ENCODE peak calls at places on chromosomes 5 and 9, in nine cellular contexts. V is tibial artery; H is cardiac muscle cell; R is naive thymus-derived CD4-positive, alpha-beta T cell; A is IMR-90; Z is osteoblast; L is psoas muscle; E is SJSA1; X is endodermal cell. N is an unnamed sample. For H3K4me1 and H3K9me3, the result is how much of the 10 kb centered on the place peaks cover.

GRCh38 chr5:71454913-71455312 is 538 bp upstream of the BDP1 start:
- DNase-seq in V (no peak), H (no peak), R (no peak), A (no peak), Z (no peak), L (no peak), E (no peak), X (no peak), N (no peak)

GRCh38 chr5:3512291-3512690 is 83.3 kb upstream of the IRX1 start:
- DNase-seq in V (no peak), H (no peak), R (no peak), A (no peak), Z (no peak), L (no peak), E (no peak), X (no peak), N (no peak)

GRCh38 chr9:5455181-5455580 is 4.8 kb downstream of the CD274 start:
- DNase-seq in V (no peak), H (no peak), R (no peak), A (peak), Z (peak), L (no peak), E (peak), X (no peak), N (no peak)

GRCh38 chr9:86287013-86287412 is 4.7 kb upstream of the ISCA1 start:
- DNase-seq in V (no peak), H (peak), R (no peak), A (peak), Z (no peak), L (no peak), E (peak), X (peak), N (no peak)

GRCh38 chr5:34570721-34571379 is 85.3 kb upstream of the RAI14 start:
- DNase-seq in V (no peak), H (no peak), R (no peak), A (peak), Z (peak), L (no peak), E (no peak), X (no peak), N (no peak)

GRCh38 chr5:160938532-160938931 is 86.5 kb upstream of the ATP10B start:
- DNase-seq in V (no peak), H (no peak), R (no peak), A (no peak), Z (no peak), L (no peak), E (no peak), X (no peak), N (no peak)

GRCh38 chr9:117375956-117376355 is 38.9 kb downstream of the ASTN2 start:
- DNase-seq in V (no peak), H (no peak), R (no peak), A (no peak), Z (no peak), L (no peak), E (no peak), X (no peak), N (no peak)

GRCh38 chr9:2764371-2764770 is 47.1 kb downstream of the KCNV2 start:
- DNase-seq in V (no peak), H (no peak), R (peak), A (peak), Z (peak), L (no peak), E (no peak), X (no peak), N (no peak)

GRCh38 chr9:134992755-134993124 is 75.0 kb upstream of the FCN1 start:
- DNase-seq in V (peak), H (no peak), R (no peak), A (no peak), Z (peak), L (peak), E (no peak), X (no peak), N (no peak)

GRCh38 chr9:4630836-4631235 is 31.3 kb upstream of the PLPP6 start:
- DNase-seq in V (no peak), H (no peak), R (no peak), A (no peak), Z (no peak), L (no peak), E (no peak), X (no peak), N (no peak)

GRCh38 chr9:97697837-97698236 is 697 bp upstream of the XPA start:
- DNase-seq in V (no peak), H (no peak), R (no peak), A (no peak), Z (no peak), L (no peak), E (no peak), X (no peak), N (no peak)

GRCh38 chr5:75214928-75215327 is 21.8 kb downstream of the ANKRD31 start:
- DNase-seq in V (no peak), H (no peak), R (no peak), A (no peak), Z (no peak), L (no peak), E (no peak), X (no peak), N (no peak)

GRCh38 chr9:105054488-105054887 is 126.5 kb upstream of the ABCA1 start:
- DNase-seq in V (no peak), H (no peak), R (no peak), A (peak), Z (no peak), L (no peak), E (peak), X (no peak), N (no peak)

GRCh38 chr5:55232985-55233928 is at the start of gene CCNO:
- DNase-seq in V (peak), H (peak), R (no peak), A (peak), Z (peak), L (peak), E (peak), X (peak), N (peak)

GRCh38 chr5:99651296-99651695 is 722.5 kb upstream of the CHD1 start:
- DNase-seq in V (no peak), H (no peak), R (no peak), A (no peak), Z (no peak), L (no peak), E (no peak), X (no peak), N (no peak)

GRCh38 chr5:169788168-169788567 is 151.1 kb downstream of the DOCK2 start:
- DNase-seq in V (no peak), H (no peak), R (no peak), A (peak), Z (peak), L (no peak), E (peak), X (no peak), N (no peak)

GRCh38 chr5:119445544-119445943 is 6.8 kb upstream of the HSD17B4 start:
- DNase-seq in V (no peak), H (no peak), R (no peak), A (no peak), Z (no peak), L (no peak), E (no peak), X (peak), N (no peak)

GRCh38 chr9:132546148-132547051 is 36.0 kb upstream of the BARHL1 start:
- DNase-seq in V (no peak), H (peak), R (no peak), A (no peak), Z (peak), L (peak), E (no peak), X (peak), N (no peak)

GRCh38 chr9:19127881-19128719 is 808 bp upstream of the PLIN2 start:
- DNase-seq in V (peak), H (no peak), R (peak), A (no peak), Z (peak), L (no peak), E (no peak), X (peak), N (peak)

GRCh38 chr5:74865293-74865798 is 841 bp downstream of the FAM169A start:
- DNase-seq in V (no peak), H (no peak), R (no peak), A (no peak), Z (no peak), L (no peak), E (peak), X (no peak), N (no peak)

GRCh38 chr5:157801-158200 is 33.5 kb upstream of the LRRC14B start:
- DNase-seq in V (no peak), H (no peak), R (no peak), A (no peak), Z (peak), L (no peak), E (no peak), X (peak), N (no peak)

GRCh38 chr5:154826-155225 is 36.5 kb upstream of the LRRC14B start:
- DNase-seq in V (no peak), H (no peak), R (no peak), A (no peak), Z (no peak), L (no peak), E (no peak), X (no peak), N (no peak)

GRCh38 chr5:157126-157715 is 34.1 kb upstream of the LRRC14B start:
- DNase-seq in V (no peak), H (no peak), R (no peak), A (no peak), Z (peak), L (no peak), E (no peak), X (peak), N (no peak)

GRCh38 chr5:155651-156410 is 35.5 kb upstream of the LRRC14B start:
- DNase-seq in V (no peak), H (no peak), R (no peak), A (no peak), Z (peak), L (no peak), E (no peak), X (peak), N (no peak)

GRCh38 chr5:156411-157072 is 34.8 kb upstream of the LRRC14B start:
- DNase-seq in V (no peak), H (no peak), R (no peak), A (no peak), Z (peak), L (no peak), E (no peak), X (peak), N (no peak)
- H3K4me3 ChIP-seq in V (no peak), H (no peak), R (no peak), A (no peak), Z (no peak), L (no peak), E (no peak), X (no peak), N (no peak)

GRCh38 chr9:79662553-79662956 is 90.8 kb downstream of the TLE4 start:
- DNase-seq in V (no peak), H (no peak), R (peak), A (no peak), Z (no peak), L (no peak), E (no peak), X (no peak), N (no peak)
- H3K4me1 ChIP-seq in V (under half), H (under half), R (under half), A (under half), Z (under half), L (under half), E (under half), X (under half), N (under half)

GRCh38 chr5:179453616-179454015 is 96.7 kb upstream of the RUFY1 start:
- DNase-seq in V (no peak), H (no peak), R (no peak), A (no peak), Z (no peak), L (no peak), E (no peak), X (no peak), N (no peak)
- H3K9me3 ChIP-seq in V (under half), H (under half), R (under half), A (under half), Z (under half), L (under half), E (under half), X (under half), N (under half)

DNA sequence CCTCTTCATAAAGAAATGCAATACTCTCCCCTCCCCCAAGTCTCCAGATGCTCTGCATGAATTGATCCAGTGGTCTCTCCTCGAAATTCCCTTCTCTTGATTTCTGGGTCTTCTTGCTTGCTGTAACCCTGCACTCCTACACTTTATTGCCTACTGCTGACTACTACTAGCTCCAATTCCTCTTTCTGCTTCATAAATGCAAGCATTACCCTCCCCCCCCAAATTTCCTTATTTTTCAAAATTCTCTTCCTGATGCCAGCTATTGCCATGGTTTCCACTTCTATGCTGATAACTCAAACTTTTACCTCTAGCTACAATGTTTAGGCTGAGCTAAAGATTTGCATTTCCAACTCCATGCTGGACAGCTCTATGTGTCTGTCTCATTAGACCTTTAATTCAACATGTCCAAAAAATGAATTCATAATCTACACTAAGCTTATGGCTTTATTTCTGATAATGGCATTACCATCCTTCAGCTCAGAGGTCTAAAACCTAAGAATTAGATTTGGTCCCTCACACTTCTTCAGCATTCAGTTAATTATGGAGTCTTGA is 1.4 kb downstream of the ZBTB26 start:
- DNase-seq in V (no peak), H (no peak), R (no peak), A (no peak), Z (no peak), L (no peak), E (no peak), X (no peak), N (no peak)
- H3K4me3 ChIP-seq in V (no peak), H (peak), R (no peak), A (no peak), Z (no peak), L (peak), E (no peak), X (peak), N (no peak)

DNA sequence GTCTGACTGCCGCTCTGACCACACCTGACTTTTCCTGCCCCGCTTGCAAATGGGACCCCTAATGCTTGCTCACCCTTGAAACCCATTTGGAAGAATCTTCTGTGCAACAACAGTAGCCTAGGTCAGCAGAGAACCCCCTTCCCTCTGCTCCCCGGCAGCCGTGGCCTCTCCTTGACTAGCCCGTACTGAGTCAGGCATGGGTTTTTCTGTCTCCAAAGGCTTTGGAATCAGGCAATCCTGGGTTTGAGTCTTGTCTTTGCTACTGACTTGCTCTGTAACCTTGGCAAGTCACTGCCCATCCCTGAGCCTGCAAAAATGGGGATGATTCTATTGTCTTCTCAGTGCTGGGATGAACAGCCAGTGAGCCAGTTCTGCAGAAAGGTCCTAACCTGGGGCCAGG is 135.4 kb downstream of the RGS3 start:
- DNase-seq in V (no peak), H (no peak), R (no peak), A (no peak), Z (peak), L (peak), E (no peak), X (no peak), N (no peak)
- H3K4me1 ChIP-seq in V (half or more), H (under half), R (under half), A (half or more), Z (half or more), L (half or more), E (under half), X (under half), N (under half)